ENCODE peak calls at places on chromosomes 11 and 22, in eight cellular contexts. X, S, F, O, W, A, M and E are unnamed samples.

GRCh38 chr11:73001615-73002014 is 140.5 kb downstream of the FCHSD2 start:
- DNase-seq in X (no peak), S (no peak), F (no peak), O (no peak), W (no peak), A (no peak), M (peak; percentile 20), E (no peak)

GRCh38 chr11:1843796-1844195 is 5.0 kb downstream of the TNNI2 start:
- DNase-seq in X (no peak), S (no peak), F (no peak), O (no peak), W (no peak), A (no peak), M (no peak), E (no peak)

GRCh38 chr11:69312418-69313399 is 18.8 kb downstream of the MYEOV start:
- DNase-seq in X (peak; percentile 57), S (no peak), F (no peak), O (no peak), W (no peak), A (no peak), M (peak; percentile 34), E (no peak)

GRCh38 chr22:45124176-45124857 is 39.4 kb upstream of the NUP50 start:
- DNase-seq in X (no peak), S (no peak), F (no peak), O (no peak), W (no peak), A (no peak), M (peak; percentile 14), E (no peak)

GRCh38 chr22:21866821-21867527 is 471 bp downstream of the MAPK1 start:
- DNase-seq in X (peak; percentile 26), S (peak; percentile 11), F (peak; percentile 43), O (peak; percentile 28), W (peak; percentile 10), A (no peak), M (peak; percentile 7), E (no peak)

GRCh38 chr11:117181586-117182550 is 3.3 kb downstream of the SIDT2 start:
- DNase-seq in X (no peak), S (no peak), F (no peak), O (no peak), W (no peak), A (no peak), M (no peak), E (no peak)

GRCh38 chr11:117870176-117870952 is 6.1 kb downstream of the FXYD6 start:
- DNase-seq in X (no peak), S (no peak), F (no peak), O (no peak), W (peak; percentile 92), A (no peak), M (no peak), E (no peak)

GRCh38 chr11:10023202-10023601 is 270.8 kb downstream of the SBF2 start:
- DNase-seq in X (no peak), S (no peak), F (no peak), O (no peak), W (no peak), A (no peak), M (no peak), E (no peak)

GRCh38 chr11:85822814-85823213 is 11.9 kb upstream of the SYTL2 start:
- DNase-seq in X (no peak), S (peak; percentile 62), F (no peak), O (no peak), W (no peak), A (no peak), M (peak; percentile 63), E (peak; percentile 45)

GRCh38 chr22:41619979-41620645 is 731 bp downstream of the DESI1 start:
- DNase-seq in X (peak; percentile 36), S (peak; percentile 20), F (peak; percentile 67), O (peak; percentile 35), W (peak; percentile 64), A (peak; percentile 75), M (no peak), E (no peak)

GRCh38 chr11:77435972-77436371 is 37.9 kb downstream of the PAK1 start:
- DNase-seq in X (no peak), S (no peak), F (no peak), O (no peak), W (no peak), A (no peak), M (no peak), E (no peak)

DNA sequence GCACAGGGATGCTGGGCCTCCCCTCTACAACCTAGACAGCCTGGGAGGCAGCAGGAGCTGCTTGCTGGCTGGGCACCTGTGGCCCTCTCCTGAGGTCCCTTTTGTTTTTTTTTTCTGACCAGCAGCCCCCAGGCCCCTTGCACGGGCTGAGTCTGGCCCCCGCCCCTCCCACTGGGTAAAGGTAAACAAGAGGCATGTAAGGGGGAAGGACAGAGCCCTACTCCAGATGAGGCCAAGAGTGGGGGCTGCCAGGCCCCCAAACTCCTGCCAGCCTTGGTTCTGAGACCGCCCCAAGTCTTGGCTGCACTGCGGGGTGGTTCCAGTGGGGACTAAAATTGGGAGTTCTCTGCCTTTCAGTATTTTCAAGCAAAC is 9.2 kb downstream of the PLXNB2 start:
- DNase-seq in X (no peak), S (no peak), F (no peak), O (no peak), W (no peak), A (no peak), M (no peak), E (no peak)
- H3K4me3 ChIP-seq in X (no peak overlapping the region), S (no peak overlapping the region), F (no peak overlapping the region), O (no peak overlapping the region), W (no peak overlapping the region), A (no peak overlapping the region), M (no peak overlapping the region), E (no peak overlapping the region)

GRCh38 chr11:63997801-63998332 is 11.6 kb downstream of the OTUB1 start:
- DNase-seq in X (no peak), S (no peak), F (no peak), O (no peak), W (no peak), A (no peak), M (no peak), E (no peak)

GRCh38 chr11:63999349-64000025 is 13.2 kb downstream of the OTUB1 start:
- DNase-seq in X (peak; percentile 53), S (peak; percentile 85), F (no peak), O (peak; percentile 56), W (peak; percentile 80), A (no peak), M (peak; percentile 28), E (no peak)

GRCh38 chr11:63998558-63999348 is 12.5 kb downstream of the OTUB1 start:
- DNase-seq in X (peak; percentile 38), S (peak; percentile 23), F (no peak), O (no peak), W (no peak), A (no peak), M (no peak), E (no peak)

GRCh38 chr11:63996512-63996911 is 10.3 kb downstream of the OTUB1 start:
- DNase-seq in X (no peak), S (no peak), F (no peak), O (no peak), W (no peak), A (no peak), M (no peak), E (no peak)

GRCh38 chr11:63997104-63997700 is 11.0 kb downstream of the OTUB1 start:
- DNase-seq in X (no peak), S (no peak), F (no peak), O (no peak), W (no peak), A (no peak), M (no peak), E (no peak)
- H3K36me3 ChIP-seq in X (peaks cover 56% of the 10 kb centered on the region), S (peaks cover 29% of the 10 kb centered on the region), F (peaks cover 65% of the 10 kb centered on the region), O (no peaks in the 10 kb centered on the region), W (peaks cover 14% of the 10 kb centered on the region), A (peaks cover 61% of the 10 kb centered on the region), M (peaks cover 13% of the 10 kb centered on the region), E (peaks cover 7% of the 10 kb centered on the region)

GRCh38 chr11:119106564-119107537 is at the start of gene C2CD2L:
- DNase-seq in X (peak; percentile 92), S (peak; percentile 96), F (peak; percentile 92), O (peak; percentile 88), W (peak; percentile 90), A (peak; percentile 97), M (peak; percentile 88), E (peak; percentile 54)

GRCh38 chr11:119101367-119101758 is 290 bp downstream of the DPAGT1 start:
- DNase-seq in X (no peak), S (no peak), F (peak; percentile 45), O (no peak), W (no peak), A (no peak), M (no peak), E (no peak)

GRCh38 chr11:119100960-119101349 is 698 bp downstream of the DPAGT1 start:
- DNase-seq in X (no peak), S (no peak), F (no peak), O (no peak), W (no peak), A (no peak), M (no peak), E (no peak)

GRCh38 chr11:119101759-119102423 is at the start of gene DPAGT1:
- DNase-seq in X (peak; percentile 86), S (peak; percentile 99), F (peak; percentile 93), O (peak; percentile 95), W (peak; percentile 93), A (peak; percentile 86), M (peak; percentile 97), E (peak; percentile 85)

GRCh38 chr11:119103793-119104192 is 2.1 kb upstream of the DPAGT1 start:
- DNase-seq in X (no peak), S (no peak), F (no peak), O (no peak), W (no peak), A (peak; percentile 10), M (no peak), E (no peak)
- TF ChIP-seq CTCF in X (no peak), S (peak; percentile 41), F (peak; percentile 51), O (no peak), W (peak; percentile 41), A (no peak), M (no peak), E (no peak)

GRCh38 chr11:111417011-111417765 is 38.1 kb upstream of the POU2AF1 start:
- DNase-seq in X (no peak), S (no peak), F (peak; percentile 94), O (no peak), W (no peak), A (no peak), M (peak; percentile 7), E (no peak)

GRCh38 chr11:111419641-111420327 is 40.7 kb upstream of the POU2AF1 start:
- DNase-seq in X (no peak), S (no peak), F (no peak), O (no peak), W (no peak), A (no peak), M (no peak), E (no peak)

GRCh38 chr11:111417766-111418435 is 38.8 kb upstream of the POU2AF1 start:
- DNase-seq in X (peak; percentile 47), S (no peak), F (peak; percentile 85), O (peak; percentile 73), W (no peak), A (no peak), M (peak; percentile 97), E (peak; percentile 56)

GRCh38 chr11:111418436-111418787 is 39.3 kb upstream of the POU2AF1 start:
- DNase-seq in X (no peak), S (no peak), F (no peak), O (no peak), W (no peak), A (no peak), M (no peak), E (no peak)

DNA sequence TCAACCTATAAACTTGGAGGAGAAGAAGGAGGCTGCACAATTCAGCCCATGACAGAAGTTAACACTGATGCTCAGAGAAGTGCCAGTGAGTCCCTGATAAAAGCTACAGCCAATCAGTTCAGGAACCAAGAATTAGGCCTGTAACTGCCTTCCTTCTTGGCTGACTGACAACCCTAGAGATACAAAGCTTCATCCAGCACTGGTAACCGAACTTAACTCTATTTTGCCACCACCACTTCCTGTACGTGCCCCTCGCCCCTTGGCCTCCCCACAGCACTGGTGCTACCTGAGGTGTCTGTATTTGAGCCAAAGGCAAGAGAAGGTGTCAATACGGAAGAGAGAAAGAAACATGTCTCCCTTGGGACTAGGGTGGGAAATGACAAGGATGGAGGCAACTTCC is 40.1 kb upstream of the POU2AF1 start:
- DNase-seq in X (no peak), S (no peak), F (peak; percentile 46), O (no peak), W (no peak), A (no peak), M (no peak), E (no peak)
- H3K4me3 ChIP-seq in X (no peak overlapping the region), S (no peak overlapping the region), F (no peak overlapping the region), O (no peak overlapping the region), W (no peak overlapping the region), A (no peak overlapping the region), M (no peak overlapping the region), E (no peak overlapping the region)